ENCODE peak calls at places on chromosomes 16 and 17, in five cellular contexts. M is kidney, I is MCF 10A, C is AG04449, F is osteocyte. G is an unnamed sample.

GRCh38 chr17:6496116-6496481 is 51.8 kb downstream of the PIMREG start:
- DNase-seq in C (no peak), F (no peak), I (no peak), M (peak; percentile 46), G (no peak)

GRCh38 chr17:41451154-41451728 is 10.5 kb upstream of the KRT38 start:
- DNase-seq in I (no peak), M (no peak), F (no peak), C (peak; percentile 49), G (no peak)

GRCh38 chr17:63837962-63838585 is 4.4 kb downstream of the SMARCD2 start:
- DNase-seq in M (peak; percentile 69), I (no peak), C (no peak), F (no peak), G (no peak)

GRCh38 chr17:40176409-40177110 is 710 bp upstream of the RAPGEFL1 start:
- DNase-seq in C (no peak), F (no peak), M (no peak), I (peak; percentile 83), G (no peak)

GRCh38 chr16:88784074-88784855 is 755 bp downstream of the PIEZO1 start:
- DNase-seq in C (no peak), F (no peak), M (peak; percentile 93), I (peak; percentile 87), G (no peak)

GRCh38 chr17:39144414-39144813 is 7.0 kb downstream of the PLXDC1 start:
- DNase-seq in I (peak; percentile 95), C (no peak), M (peak; percentile 95), F (no peak), G (no peak)

GRCh38 chr16:81841709-81842108 is 62.6 kb downstream of the PLCG2 start:
- DNase-seq in C (no peak), F (no peak), I (no peak), M (no peak), G (no peak)

GRCh38 chr16:55528974-55529373 is 20.1 kb downstream of the LPCAT2 start:
- DNase-seq in I (no peak), F (no peak), C (no peak), M (no peak), G (no peak)

GRCh38 chr17:31499771-31500554 is 108.5 kb downstream of the RAB11FIP4 start:
- DNase-seq in C (no peak), M (peak; percentile 94), F (no peak), I (peak; percentile 38), G (no peak)

GRCh38 chr16:67868290-67868689 is 4.6 kb upstream of the EDC4 start:
- DNase-seq in I (no peak), F (no peak), M (no peak), C (no peak), G (no peak)

GRCh38 chr16:53872248-53873221 is 168.6 kb downstream of the FTO start:
- DNase-seq in I (no peak), C (peak; percentile 79), M (no peak), F (no peak), G (peak; percentile 19)

GRCh38 chr17:19978803-19979202 is 1.2 kb upstream of the AKAP10 start:
- DNase-seq in M (no peak), F (no peak), C (no peak), I (no peak), G (no peak)

GRCh38 chr17:927611-928461 is 51.7 kb downstream of the NXN start:
- DNase-seq in M (no peak), C (peak; percentile 97), F (no peak), I (peak; percentile 94), G (peak; percentile 92)

GRCh38 chr16:85460252-85460982 is 152.7 kb upstream of the GSE1 start:
- DNase-seq in M (no peak), C (no peak), F (no peak), I (no peak), G (no peak)

GRCh38 chr17:81429353-81429774 is 34.1 kb downstream of the BAHCC1 start:
- DNase-seq in F (peak; percentile 96), C (no peak), I (peak; percentile 86), M (peak; percentile 94), G (peak; percentile 47)

GRCh38 chr16:84985079-84986065 is 26.0 kb downstream of the ZDHHC7 start:
- DNase-seq in M (peak; percentile 54), I (peak; percentile 69), F (no peak), C (peak; percentile 67), G (peak; percentile 79)

GRCh38 chr16:5064915-5065314 is 841 bp downstream of the C16orf89 start:
- DNase-seq in I (no peak), F (no peak), M (no peak), C (no peak), G (no peak)

GRCh38 chr16:72927199-72928088 is 120.5 kb downstream of the ZFHX3 start:
- DNase-seq in F (no peak), I (peak; percentile 94), C (peak; percentile 71), M (peak; percentile 68), G (peak; percentile 29)

GRCh38 chr16:2199621-2200139 is 3.3 kb upstream of the CASKIN1 start:
- DNase-seq in C (no peak), M (no peak), F (no peak), I (no peak), G (no peak)

GRCh38 chr17:15996322-15996721 is 3.2 kb downstream of the ZSWIM7 start:
- DNase-seq in M (no peak), F (no peak), I (no peak), C (no peak), G (no peak)

GRCh38 chr17:15999974-16000827 is 577 bp downstream of the TTC19 start:
- DNase-seq in I (peak; percentile 30), M (no peak), C (no peak), F (no peak), G (no peak)

GRCh38 chr17:15998031-15998574 is 1.4 kb downstream of the ZSWIM7 start:
- DNase-seq in I (no peak), M (no peak), C (no peak), F (no peak), G (no peak)

GRCh38 chr17:16001498-16001897 is 1.9 kb downstream of the TTC19 start:
- DNase-seq in C (no peak), I (no peak), M (no peak), F (no peak), G (no peak)

DNA sequence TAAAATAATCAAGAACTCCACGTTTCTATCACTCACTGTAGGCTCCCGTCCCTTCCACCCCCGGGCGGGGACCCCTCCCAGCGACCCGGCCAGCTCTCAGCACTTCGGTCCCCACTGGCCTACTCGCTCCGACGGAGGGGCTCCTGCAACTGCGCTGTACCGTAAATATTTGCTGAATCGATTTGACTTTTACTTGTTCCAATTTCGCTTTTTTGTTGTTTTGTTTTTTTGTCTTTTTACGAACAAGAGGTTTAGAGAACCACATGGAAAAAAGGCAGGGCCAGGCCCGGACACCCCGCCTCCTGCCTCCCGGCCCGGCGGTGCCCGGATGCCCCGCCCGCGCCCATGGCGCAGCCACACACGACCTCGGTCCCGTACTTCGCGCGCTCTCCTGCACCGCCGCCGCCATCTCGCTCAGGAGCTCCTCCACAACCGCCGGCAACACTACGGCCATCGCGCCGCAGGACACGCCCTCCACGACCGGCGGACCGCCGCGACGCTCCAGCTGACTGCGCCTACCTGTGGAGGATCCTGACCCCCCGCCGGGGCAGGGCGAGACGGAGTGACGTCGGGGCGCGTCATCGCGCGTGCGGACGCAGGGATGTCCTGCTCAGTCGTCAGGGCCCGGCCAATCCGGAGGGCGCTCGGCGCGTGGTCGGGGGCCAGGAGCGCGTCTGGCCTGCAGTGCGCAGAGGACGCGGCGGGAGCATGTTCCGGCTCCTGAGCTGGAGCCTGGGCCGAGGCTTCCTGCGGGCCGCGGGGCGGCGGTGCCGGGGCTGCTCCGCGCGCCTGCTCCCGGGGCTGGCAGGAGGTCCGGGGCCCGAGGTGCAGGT is at the start of the genes TTC19 and ZSWIM7:
- DNase-seq in F (peak; percentile 97), I (peak; percentile 95), C (peak; percentile 53), M (peak; percentile 99), G (peak; percentile 78)
- TF ChIP-seq CTCF in F (no peak), I (no peak), C (no peak), M (peak; percentile 0), G (no peak)

GRCh38 chr17:2047590-2047989 is 5.8 kb downstream of the OVCA2 start:
- DNase-seq in C (no peak), F (no peak), I (no peak), M (no peak), G (no peak)
- TF ChIP-seq CTCF in C (no peak), F (no peak), I (no peak), M (no peak), G (no peak)

DNA sequence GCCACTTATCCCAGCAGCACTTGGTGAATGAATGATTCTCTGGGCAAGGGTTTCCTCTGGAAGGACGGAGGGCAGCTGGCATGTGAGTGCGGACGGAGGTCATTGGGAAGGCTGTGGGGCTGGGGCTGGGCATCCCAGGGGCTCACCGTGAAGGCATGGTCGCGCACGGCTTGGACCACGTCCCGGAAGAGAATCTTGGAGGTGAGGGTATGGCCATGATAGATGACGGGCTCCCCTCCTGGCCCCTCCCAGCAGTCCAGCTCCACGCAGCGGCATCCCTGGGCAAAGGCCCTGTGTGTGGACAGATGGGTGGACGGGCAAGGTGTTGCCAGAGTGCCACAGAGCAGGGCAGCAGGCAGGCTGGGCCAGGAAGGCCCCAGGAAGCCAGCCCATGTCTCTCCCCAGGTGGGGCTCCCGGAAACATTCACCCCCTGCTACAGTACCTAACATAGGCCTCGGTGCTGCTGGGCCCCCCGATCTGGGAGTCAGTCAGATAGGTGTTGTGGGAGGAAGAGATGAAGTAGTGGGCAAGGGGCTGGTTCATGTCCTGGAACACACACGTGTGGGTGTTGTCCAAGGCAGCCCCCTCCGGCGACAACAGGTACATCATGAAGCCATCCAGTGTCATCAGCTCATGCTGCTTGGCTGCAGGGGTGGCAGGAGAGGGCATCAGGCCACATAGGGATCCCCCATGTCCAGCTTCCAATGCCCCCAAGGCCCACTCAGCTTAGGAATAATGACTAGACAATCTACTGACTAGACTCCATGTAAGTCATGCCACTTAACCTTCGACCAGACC is 14.3 kb downstream of the PLCD3 start:
- DNase-seq in C (no peak), M (peak; percentile 70), I (no peak), F (no peak), G (no peak)
- TF ChIP-seq CTCF in C (no peak), M (no peak), I (no peak), F (no peak), G (no peak)

GRCh38 chr17:58172369-58173071 is 5.7 kb downstream of the OR4D2 start:
- DNase-seq in I (peak; percentile 62), C (no peak), M (no peak), F (no peak), G (no peak)
- TF ChIP-seq CTCF in I (peak; percentile 52), C (peak; percentile 1), M (no peak), F (peak; percentile 20), G (no peak)

DNA sequence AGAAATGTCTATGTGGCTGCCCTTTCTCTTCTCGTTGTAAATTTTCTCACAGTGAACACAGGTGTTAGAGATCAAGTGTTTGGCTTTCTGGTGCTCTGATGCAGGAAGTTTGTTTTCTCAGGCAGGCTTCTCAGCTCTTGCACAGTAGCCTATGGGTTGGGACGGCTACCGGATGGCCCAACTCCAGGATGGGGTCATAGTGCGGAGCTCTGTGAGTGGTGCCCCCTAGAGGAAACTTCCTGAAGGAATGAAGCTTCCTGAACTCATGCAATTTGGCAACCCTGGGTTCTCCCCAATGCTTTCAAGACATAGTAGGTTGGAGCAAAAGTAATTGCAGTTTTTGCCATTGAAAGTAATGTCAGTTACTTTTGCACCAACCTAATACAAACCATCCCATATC is 407.5 kb upstream of the HSBP1 start:
- DNase-seq in M (no peak), I (peak; percentile 8), F (no peak), C (no peak), G (no peak)
- TF ChIP-seq CTCF in M (no peak), I (no peak), F (no peak), C (no peak), G (no peak)

GRCh38 chr17:79696159-79696982 is 34.4 kb upstream of the ENPP7 start:
- DNase-seq in I (no peak), M (no peak), C (no peak), F (no peak), G (no peak)
- TF ChIP-seq CTCF in I (no peak), M (no peak), C (no peak), F (no peak), G (no peak)